ENCODE peak calls at places on chromosomes 5 and 9, in seven cellular contexts. One of them, this sample, is unnamed. For H3K27me3, the result is how much of the 10 kb centered on the place peaks cover.

GRCh38 chr5:62386824-62387223 is 16.9 kb downstream of the DIMT1 start:
- DNase-seq in heart left ventricle: no peak
- DNase-seq in neural progenitor cell: no peak
- DNase-seq in CD4-positive, CD25-positive, alpha-beta regulatory T cell: no peak
- DNase-seq in heart right ventricle: no peak
- DNase-seq in bronchial epithelial cell: no peak
- DNase-seq in uterus: no peak
- DNase-seq in this sample: no peak

GRCh38 chr5:145787996-145788395 is 47.1 kb downstream of the PRELID2 start:
- DNase-seq in bronchial epithelial cell: no peak
- DNase-seq in uterus: no peak
- DNase-seq in CD4-positive, CD25-positive, alpha-beta regulatory T cell: no peak
- DNase-seq in heart left ventricle: no peak
- DNase-seq in heart right ventricle: no peak
- DNase-seq in neural progenitor cell: no peak
- DNase-seq in this sample: no peak

GRCh38 chr5:75049581-75050274 is 2.6 kb downstream of the GCNT4 start:
- DNase-seq in bronchial epithelial cell: peak
- DNase-seq in uterus: peak
- DNase-seq in CD4-positive, CD25-positive, alpha-beta regulatory T cell: peak
- DNase-seq in neural progenitor cell: peak
- DNase-seq in heart left ventricle: peak
- DNase-seq in heart right ventricle: no peak
- DNase-seq in this sample: peak

GRCh38 chr9:130555061-130555460 is 24.3 kb upstream of the FUBP3 start:
- DNase-seq in heart left ventricle: no peak
- DNase-seq in CD4-positive, CD25-positive, alpha-beta regulatory T cell: no peak
- DNase-seq in bronchial epithelial cell: no peak
- DNase-seq in uterus: no peak
- DNase-seq in heart right ventricle: no peak
- DNase-seq in neural progenitor cell: no peak
- DNase-seq in this sample: no peak

GRCh38 chr5:15687401-15687800 is 187.4 kb downstream of the FBXL7 start:
- DNase-seq in bronchial epithelial cell: no peak
- DNase-seq in CD4-positive, CD25-positive, alpha-beta regulatory T cell: no peak
- DNase-seq in heart left ventricle: no peak
- DNase-seq in uterus: no peak
- DNase-seq in heart right ventricle: no peak
- DNase-seq in neural progenitor cell: no peak
- DNase-seq in this sample: no peak

GRCh38 chr5:181098642-181099452 is 32.1 kb downstream of the OR2V1 start:
- DNase-seq in bronchial epithelial cell: no peak
- DNase-seq in heart right ventricle: no peak
- DNase-seq in CD4-positive, CD25-positive, alpha-beta regulatory T cell: no peak
- DNase-seq in heart left ventricle: no peak
- DNase-seq in neural progenitor cell: no peak
- DNase-seq in uterus: no peak
- DNase-seq in this sample: no peak

GRCh38 chr9:115114541-115114940 is 3.4 kb downstream of the TNC start:
- DNase-seq in heart right ventricle: no peak
- DNase-seq in CD4-positive, CD25-positive, alpha-beta regulatory T cell: no peak
- DNase-seq in neural progenitor cell: no peak
- DNase-seq in uterus: no peak
- DNase-seq in heart left ventricle: no peak
- DNase-seq in bronchial epithelial cell: no peak
- DNase-seq in this sample: no peak

GRCh38 chr9:14373319-14373632 is 59.3 kb upstream of the NFIB start:
- DNase-seq in uterus: no peak
- DNase-seq in neural progenitor cell: no peak
- DNase-seq in bronchial epithelial cell: no peak
- DNase-seq in CD4-positive, CD25-positive, alpha-beta regulatory T cell: no peak
- DNase-seq in heart left ventricle: no peak
- DNase-seq in heart right ventricle: no peak
- DNase-seq in this sample: no peak

GRCh38 chr9:19875291-19875910 is 86.6 kb upstream of the SLC24A2 start:
- DNase-seq in CD4-positive, CD25-positive, alpha-beta regulatory T cell: no peak
- DNase-seq in heart left ventricle: no peak
- DNase-seq in uterus: no peak
- DNase-seq in neural progenitor cell: no peak
- DNase-seq in bronchial epithelial cell: no peak
- DNase-seq in heart right ventricle: no peak
- DNase-seq in this sample: no peak

GRCh38 chr5:125549322-125549871 is 803.0 kb upstream of the ZNF608 start:
- DNase-seq in heart right ventricle: no peak
- DNase-seq in heart left ventricle: no peak
- DNase-seq in uterus: no peak
- DNase-seq in bronchial epithelial cell: no peak
- DNase-seq in CD4-positive, CD25-positive, alpha-beta regulatory T cell: no peak
- DNase-seq in neural progenitor cell: no peak
- DNase-seq in this sample: no peak

GRCh38 chr5:152379331-152379730 is 25.7 kb downstream of the NMUR2 start:
- DNase-seq in bronchial epithelial cell: no peak
- DNase-seq in neural progenitor cell: no peak
- DNase-seq in heart right ventricle: no peak
- DNase-seq in CD4-positive, CD25-positive, alpha-beta regulatory T cell: no peak
- DNase-seq in uterus: no peak
- DNase-seq in heart left ventricle: no peak
- DNase-seq in this sample: no peak

GRCh38 chr5:152376871-152377270 is 28.2 kb downstream of the NMUR2 start:
- DNase-seq in uterus: no peak
- DNase-seq in heart left ventricle: no peak
- DNase-seq in neural progenitor cell: no peak
- DNase-seq in bronchial epithelial cell: no peak
- DNase-seq in CD4-positive, CD25-positive, alpha-beta regulatory T cell: no peak
- DNase-seq in heart right ventricle: no peak
- DNase-seq in this sample: no peak

GRCh38 chr5:152378730-152379129 is 26.3 kb downstream of the NMUR2 start:
- DNase-seq in bronchial epithelial cell: peak
- DNase-seq in neural progenitor cell: no peak
- DNase-seq in heart right ventricle: no peak
- DNase-seq in uterus: no peak
- DNase-seq in CD4-positive, CD25-positive, alpha-beta regulatory T cell: no peak
- DNase-seq in heart left ventricle: no peak
- DNase-seq in this sample: no peak

GRCh38 chr5:152372875-152373274 is 32.2 kb downstream of the NMUR2 start:
- DNase-seq in uterus: no peak
- DNase-seq in heart left ventricle: no peak
- DNase-seq in bronchial epithelial cell: peak
- DNase-seq in neural progenitor cell: no peak
- DNase-seq in CD4-positive, CD25-positive, alpha-beta regulatory T cell: no peak
- DNase-seq in heart right ventricle: no peak
- DNase-seq in this sample: no peak

DNA sequence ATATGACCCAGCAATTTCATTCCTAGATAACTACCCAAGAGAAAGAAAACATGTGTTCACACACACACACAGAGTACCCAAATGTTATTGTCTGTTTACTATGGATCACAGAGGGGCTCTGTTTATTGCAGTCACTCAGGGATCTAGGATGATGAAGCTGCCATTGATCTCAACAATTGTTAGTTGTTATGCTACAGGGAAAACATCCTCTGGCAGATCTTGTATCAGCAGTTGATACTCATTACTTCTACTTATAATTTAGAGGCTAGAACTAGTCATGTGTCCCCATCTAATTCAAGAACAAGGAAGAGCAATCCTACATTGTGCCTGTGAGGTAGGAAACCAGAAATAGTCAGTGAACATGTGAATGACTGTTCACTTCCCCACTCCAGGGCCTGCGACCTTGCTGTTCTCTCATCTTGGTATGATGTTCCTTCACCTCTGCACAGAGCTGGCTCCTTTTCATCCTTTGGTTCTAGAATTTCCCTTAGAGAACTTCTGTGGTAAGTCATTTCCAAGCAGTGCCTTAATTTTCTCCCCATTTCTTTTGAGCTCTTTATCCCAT is 30.3 kb downstream of the NMUR2 start:
- DNase-seq in uterus: no peak
- DNase-seq in neural progenitor cell: no peak
- DNase-seq in heart left ventricle: no peak
- DNase-seq in CD4-positive, CD25-positive, alpha-beta regulatory T cell: no peak
- DNase-seq in bronchial epithelial cell: no peak
- DNase-seq in heart right ventricle: no peak
- DNase-seq in this sample: no peak
- H3K4me3 ChIP-seq in uterus: no peak
- H3K4me3 ChIP-seq in neural progenitor cell: no peak
- H3K4me3 ChIP-seq in heart left ventricle: no peak
- H3K4me3 ChIP-seq in CD4-positive, CD25-positive, alpha-beta regulatory T cell: no peak
- H3K4me3 ChIP-seq in bronchial epithelial cell: no peak
- H3K4me3 ChIP-seq in heart right ventricle: no peak
- H3K4me3 ChIP-seq in this sample: no peak

GRCh38 chr9:35998333-35998732 is 38.4 kb upstream of the RECK start:
- DNase-seq in uterus: no peak
- DNase-seq in heart left ventricle: no peak
- DNase-seq in neural progenitor cell: no peak
- DNase-seq in bronchial epithelial cell: no peak
- DNase-seq in heart right ventricle: no peak
- DNase-seq in CD4-positive, CD25-positive, alpha-beta regulatory T cell: no peak
- DNase-seq in this sample: no peak
- H3K27me3 ChIP-seq in uterus: under half
- H3K27me3 ChIP-seq in heart left ventricle: under half
- H3K27me3 ChIP-seq in neural progenitor cell: under half
- H3K27me3 ChIP-seq in bronchial epithelial cell: under half
- H3K27me3 ChIP-seq in heart right ventricle: under half
- H3K27me3 ChIP-seq in CD4-positive, CD25-positive, alpha-beta regulatory T cell: under half
- H3K27me3 ChIP-seq in this sample: under half

DNA sequence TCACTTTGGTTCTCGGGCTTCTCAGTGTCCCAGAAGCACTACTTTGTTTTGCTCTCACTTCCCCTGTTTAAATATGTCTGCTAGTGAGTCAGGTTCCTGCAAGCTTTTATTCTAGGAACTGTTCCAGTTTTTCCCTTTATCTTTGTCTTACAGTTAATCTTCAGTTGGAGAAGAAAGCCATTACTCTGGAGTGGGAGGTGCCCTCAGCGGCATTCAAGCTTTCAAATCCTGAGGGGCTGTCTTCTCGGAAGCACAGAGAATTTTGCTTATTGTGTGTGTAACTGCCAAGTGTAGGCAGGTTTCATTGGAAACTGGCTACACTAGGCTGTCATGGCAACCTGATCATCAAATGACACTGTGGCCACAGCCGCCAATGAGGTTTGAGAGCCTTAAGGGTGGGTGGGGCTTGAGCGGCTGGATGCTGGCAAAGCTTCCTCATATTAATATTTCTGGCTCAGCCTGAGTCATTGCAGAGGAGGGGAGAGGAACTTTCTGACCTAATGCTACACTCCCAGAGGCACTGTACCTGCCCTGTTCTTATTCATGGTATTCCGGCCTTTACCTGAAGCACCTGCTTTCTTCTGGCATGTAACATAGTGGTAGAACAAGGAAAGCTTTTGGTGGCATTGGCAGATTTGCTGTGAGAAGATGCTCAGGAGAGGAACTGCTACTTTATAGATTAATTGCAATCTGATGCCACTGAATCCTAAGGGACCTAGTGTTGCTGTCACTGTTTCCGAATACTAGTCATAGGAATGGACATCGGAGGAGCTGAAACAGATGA is 26.3 kb downstream of the SLC25A25 start:
- DNase-seq in heart left ventricle: peak
- DNase-seq in uterus: peak
- DNase-seq in bronchial epithelial cell: peak
- DNase-seq in heart right ventricle: peak
- DNase-seq in neural progenitor cell: peak
- DNase-seq in CD4-positive, CD25-positive, alpha-beta regulatory T cell: peak
- DNase-seq in this sample: peak
- H3K4me3 ChIP-seq in heart left ventricle: peak
- H3K4me3 ChIP-seq in uterus: peak
- H3K4me3 ChIP-seq in bronchial epithelial cell: no peak
- H3K4me3 ChIP-seq in heart right ventricle: no peak
- H3K4me3 ChIP-seq in neural progenitor cell: no peak
- H3K4me3 ChIP-seq in CD4-positive, CD25-positive, alpha-beta regulatory T cell: peak
- H3K4me3 ChIP-seq in this sample: no peak

GRCh38 chr5:2753452-2754409 is 2.3 kb upstream of the IRX2 start:
- DNase-seq in neural progenitor cell: peak
- DNase-seq in uterus: no peak
- DNase-seq in heart left ventricle: no peak
- DNase-seq in bronchial epithelial cell: no peak
- DNase-seq in heart right ventricle: no peak
- DNase-seq in CD4-positive, CD25-positive, alpha-beta regulatory T cell: no peak
- DNase-seq in this sample: no peak

GRCh38 chr5:2755811-2756210 is 4.3 kb upstream of the IRX2 start:
- DNase-seq in neural progenitor cell: peak
- DNase-seq in uterus: no peak
- DNase-seq in bronchial epithelial cell: no peak
- DNase-seq in heart left ventricle: no peak
- DNase-seq in CD4-positive, CD25-positive, alpha-beta regulatory T cell: no peak
- DNase-seq in heart right ventricle: no peak
- DNase-seq in this sample: no peak

GRCh38 chr5:2756211-2756746 is 4.8 kb upstream of the IRX2 start:
- DNase-seq in neural progenitor cell: peak
- DNase-seq in bronchial epithelial cell: peak
- DNase-seq in CD4-positive, CD25-positive, alpha-beta regulatory T cell: no peak
- DNase-seq in uterus: no peak
- DNase-seq in heart left ventricle: no peak
- DNase-seq in heart right ventricle: no peak
- DNase-seq in this sample: no peak

GRCh38 chr5:2755371-2755715 is 3.9 kb upstream of the IRX2 start:
- DNase-seq in uterus: no peak
- DNase-seq in heart right ventricle: no peak
- DNase-seq in CD4-positive, CD25-positive, alpha-beta regulatory T cell: no peak
- DNase-seq in bronchial epithelial cell: no peak
- DNase-seq in neural progenitor cell: no peak
- DNase-seq in heart left ventricle: no peak
- DNase-seq in this sample: no peak

GRCh38 chr5:2754621-2755370 is 3.3 kb upstream of the IRX2 start:
- DNase-seq in CD4-positive, CD25-positive, alpha-beta regulatory T cell: no peak
- DNase-seq in uterus: no peak
- DNase-seq in neural progenitor cell: peak
- DNase-seq in heart right ventricle: no peak
- DNase-seq in bronchial epithelial cell: no peak
- DNase-seq in heart left ventricle: no peak
- DNase-seq in this sample: no peak
- H3K27me3 ChIP-seq in CD4-positive, CD25-positive, alpha-beta regulatory T cell: under half
- H3K27me3 ChIP-seq in uterus: under half
- H3K27me3 ChIP-seq in neural progenitor cell: half or more
- H3K27me3 ChIP-seq in heart right ventricle: half or more
- H3K27me3 ChIP-seq in bronchial epithelial cell: under half
- H3K27me3 ChIP-seq in heart left ventricle: half or more
- H3K27me3 ChIP-seq in this sample: half or more

GRCh38 chr9:36818965-36819870 is 214.8 kb downstream of the PAX5 start:
- DNase-seq in uterus: no peak
- DNase-seq in bronchial epithelial cell: no peak
- DNase-seq in heart left ventricle: no peak
- DNase-seq in heart right ventricle: no peak
- DNase-seq in neural progenitor cell: peak
- DNase-seq in CD4-positive, CD25-positive, alpha-beta regulatory T cell: no peak
- DNase-seq in this sample: no peak
- H3K4me3 ChIP-seq in uterus: no peak
- H3K4me3 ChIP-seq in bronchial epithelial cell: no peak
- H3K4me3 ChIP-seq in heart left ventricle: peak
- H3K4me3 ChIP-seq in heart right ventricle: no peak
- H3K4me3 ChIP-seq in neural progenitor cell: no peak
- H3K4me3 ChIP-seq in CD4-positive, CD25-positive, alpha-beta regulatory T cell: no peak
- H3K4me3 ChIP-seq in this sample: no peak

GRCh38 chr9:134634190-134634589 is 7.4 kb upstream of the COL5A1 start:
- DNase-seq in CD4-positive, CD25-positive, alpha-beta regulatory T cell: no peak
- DNase-seq in heart right ventricle: no peak
- DNase-seq in neural progenitor cell: no peak
- DNase-seq in heart left ventricle: peak
- DNase-seq in bronchial epithelial cell: no peak
- DNase-seq in uterus: no peak
- DNase-seq in this sample: no peak
- H3K27me3 ChIP-seq in CD4-positive, CD25-positive, alpha-beta regulatory T cell: under half
- H3K27me3 ChIP-seq in heart right ventricle: under half
- H3K27me3 ChIP-seq in neural progenitor cell: under half
- H3K27me3 ChIP-seq in heart left ventricle: under half
- H3K27me3 ChIP-seq in bronchial epithelial cell: under half
- H3K27me3 ChIP-seq in uterus: under half
- H3K27me3 ChIP-seq in this sample: under half